ENCODE peak calls at places on chromosomes 5 and 9, in seven cellular contexts. P is NCI-H2081, N is T47D, U is GF-D8, R is right cardiac atrium, V is EL, S is amniotic epithelial cell. T is an unnamed sample.
A peak's percentile ranks its signal among the peaks of the same experiment; 100 is the strongest.

GRCh38 chr9:76766126-76766525 is 1.9 kb downstream of the PCA3 start:
- DNase-seq in P (no peak), N (no peak), U (no peak), R (no peak), V (no peak), S (no peak), T (no peak)

GRCh38 chr5:143536364-143536763 is 132.9 kb upstream of the NR3C1 start:
- DNase-seq in P (no peak), N (no peak), U (no peak), R (peak; percentile 49), V (peak; percentile 99), S (peak; percentile 97), T (peak; percentile 87)

GRCh38 chr9:126836216-126836615 is 24.2 kb upstream of the ZBTB34 start:
- DNase-seq in P (no peak), N (no peak), U (no peak), R (no peak), V (no peak), S (no peak), T (no peak)

GRCh38 chr5:127999909-128000308 is 83.7 kb upstream of the SLC12A2 start:
- DNase-seq in P (no peak), N (no peak), U (no peak), R (no peak), V (no peak), S (no peak), T (no peak)

GRCh38 chr9:124873664-124874063 is 11.7 kb downstream of the ARPC5L start:
- DNase-seq in P (no peak), N (no peak), U (no peak), R (no peak), V (no peak), S (peak; percentile 61), T (no peak)

GRCh38 chr5:91357012-91357634 is 26.0 kb downstream of the ARRDC3 start:
- DNase-seq in P (no peak), N (no peak), U (no peak), R (no peak), V (no peak), S (no peak), T (no peak)

GRCh38 chr9:70418822-70419545 is 4.5 kb upstream of the KLF9 start:
- DNase-seq in P (peak; percentile 93), N (peak; percentile 86), U (peak; percentile 90), R (peak; percentile 98), V (peak; percentile 96), S (peak; percentile 100), T (peak; percentile 65)

GRCh38 chr9:2109066-2109650 is 94.0 kb downstream of the SMARCA2 start:
- DNase-seq in P (no peak), N (no peak), U (no peak), R (no peak), V (peak; percentile 80), S (peak; percentile 72), T (no peak)

GRCh38 chr9:124478014-124478753 is 27.9 kb downstream of the ADGRD2 start:
- DNase-seq in P (no peak), N (no peak), U (no peak), R (no peak), V (no peak), S (no peak), T (no peak)

GRCh38 chr5:122653087-122654017 is 121.5 kb upstream of the SNX2 start:
- DNase-seq in P (no peak), N (no peak), U (no peak), R (no peak), V (peak; percentile 43), S (peak; percentile 15), T (no peak)

GRCh38 chr9:131818089-131818488 is 78.2 kb upstream of the RAPGEF1 start:
- DNase-seq in P (peak; percentile 78), N (no peak), U (no peak), R (no peak), V (no peak), S (no peak), T (no peak)

GRCh38 chr5:157801-158200 is 33.5 kb upstream of the LRRC14B start:
- DNase-seq in P (no peak), N (no peak), U (no peak), R (no peak), V (no peak), S (no peak), T (no peak)

GRCh38 chr9:95649801-95650213 is 133.0 kb upstream of the PTCH1 start:
- DNase-seq in P (no peak), N (no peak), U (no peak), R (no peak), V (no peak), S (no peak), T (no peak)

GRCh38 chr9:8653111-8653510 is 853.5 kb upstream of the DMAC1 start:
- DNase-seq in P (no peak), N (no peak), U (no peak), R (no peak), V (no peak), S (no peak), T (no peak)

GRCh38 chr5:134003064-134003956 is 1.5 kb downstream of the VDAC1 start:
- DNase-seq in P (peak; percentile 18), N (no peak), U (no peak), R (no peak), V (no peak), S (peak; percentile 49), T (no peak)

GRCh38 chr5:65913519-65913918 is 12.9 kb upstream of the ERBIN start:
- DNase-seq in P (no peak), N (no peak), U (no peak), R (no peak), V (no peak), S (peak; percentile 26), T (no peak)

GRCh38 chr9:123796073-123796472 is 133.9 kb downstream of the DENND1A start:
- DNase-seq in P (no peak), N (no peak), U (no peak), R (no peak), V (no peak), S (no peak), T (no peak)

GRCh38 chr5:172782169-172783039 is 11.4 kb upstream of the DUSP1 start:
- DNase-seq in P (no peak), N (no peak), U (no peak), R (no peak), V (peak; percentile 68), S (peak; percentile 72), T (no peak)

GRCh38 chr5:71922584-71923106 is 184.6 kb upstream of the MAP1B start:
- DNase-seq in P (no peak), N (no peak), U (no peak), R (no peak), V (peak; percentile 84), S (peak; percentile 51), T (peak; percentile 92)

GRCh38 chr5:112755703-112756102 is 18.0 kb downstream of the APC start:
- DNase-seq in P (no peak), N (no peak), U (no peak), R (no peak), V (no peak), S (no peak), T (no peak)

GRCh38 chr5:103929310-103930003 is 366.9 kb upstream of the NUDT12 start:
- DNase-seq in P (no peak), N (no peak), U (no peak), R (no peak), V (peak; percentile 59), S (peak; percentile 48), T (no peak)

GRCh38 chr5:19853616-19854240 is 134.3 kb downstream of the CDH18 start:
- DNase-seq in P (no peak), N (no peak), U (no peak), R (no peak), V (peak; percentile 95), S (peak; percentile 73), T (peak; percentile 6)